ENCODE peak calls at places on chromosomes 2 and 18, in ten cellular contexts. K is fibroblast of lung; C is kidney; R is stomach; L is cardiac fibroblast; P is progenitor cell of endocrine pancreas; D is CD8-positive, alpha-beta T cell; Q is HFFc6; B is kidney epithelial cell; O is AG09309. H is an unnamed sample.

GRCh38 chr18:13429884-13430510 is 211.4 kb downstream of the LDLRAD4 start:
- DNase-seq in C (no peak), K (no peak), O (no peak), B (no peak), P (no peak), D (no peak), Q (no peak), R (no peak), L (no peak), H (no peak)

GRCh38 chr18:54100920-54101319 is 123.5 kb downstream of the MBD2 start:
- DNase-seq in B (no peak), O (no peak), R (no peak), P (no peak), D (no peak), K (peak), C (no peak), Q (no peak), L (peak), H (no peak)

GRCh38 chr2:15092166-15092565 is 459.6 kb downstream of the LRATD1 start:
- DNase-seq in Q (no peak), P (no peak), O (no peak), L (no peak), C (no peak), D (no peak), K (peak), B (no peak), R (no peak), H (no peak)

GRCh38 chr2:134324942-134325341 is 71.1 kb downstream of the MGAT5 start:
- DNase-seq in D (no peak), C (no peak), R (no peak), P (no peak), L (no peak), K (no peak), O (no peak), B (no peak), Q (no peak), H (no peak)

GRCh38 chr18:10316778-10317177 is 137.7 kb upstream of the APCDD1 start:
- DNase-seq in K (no peak), R (no peak), D (no peak), O (no peak), B (no peak), L (no peak), C (no peak), P (no peak), Q (no peak), H (no peak)

GRCh38 chr2:85806358-85807118 is 52.7 kb downstream of the ATOH8 start:
- DNase-seq in Q (no peak), O (no peak), L (no peak), R (no peak), C (peak), D (no peak), P (no peak), B (peak), K (no peak), H (no peak)

GRCh38 chr2:207156045-207156444 is 9.7 kb downstream of the KLF7 start:
- DNase-seq in P (no peak), Q (no peak), K (no peak), R (no peak), B (no peak), L (no peak), O (no peak), C (no peak), D (no peak), H (no peak)

GRCh38 chr2:230877737-230878598 is 13.2 kb downstream of the ITM2C start:
- DNase-seq in P (no peak), D (peak), B (no peak), C (peak), Q (no peak), K (no peak), O (no peak), R (no peak), L (no peak), H (no peak)

GRCh38 chr2:238100821-238101771 is 956 bp downstream of the ESPNL start:
- DNase-seq in P (no peak), D (no peak), B (no peak), C (peak), K (no peak), O (no peak), L (no peak), Q (no peak), R (peak), H (no peak)

GRCh38 chr2:208077286-208077685 is 47.0 kb downstream of the CRYGD start:
- DNase-seq in P (no peak), O (peak), L (peak), K (peak), Q (peak), C (no peak), R (no peak), B (no peak), D (no peak), H (no peak)

GRCh38 chr2:103815732-103816131 is 1038.2 kb upstream of the POU3F3 start:
- DNase-seq in Q (no peak), O (no peak), P (no peak), K (no peak), C (no peak), B (no peak), L (no peak), R (no peak), D (no peak), H (no peak)

GRCh38 chr2:157627594-157628281 is 926 bp downstream of the ACVR1C start:
- DNase-seq in C (no peak), L (peak), K (peak), P (no peak), D (peak), R (peak), O (no peak), B (no peak), Q (no peak), H (no peak)

GRCh38 chr2:229196448-229196847 is 74.6 kb downstream of the PID1 start:
- DNase-seq in P (no peak), Q (no peak), L (peak), D (no peak), C (no peak), R (no peak), B (no peak), K (peak), O (no peak), H (no peak)

GRCh38 chr2:191041418-191042161 is 27.6 kb upstream of the STAT1 start:
- DNase-seq in B (no peak), D (no peak), K (peak), O (no peak), R (no peak), L (peak), C (no peak), Q (no peak), P (no peak), H (no peak)

GRCh38 chr2:46431481-46432235 is 47.7 kb upstream of the TMEM247 start:
- DNase-seq in K (peak), O (peak), B (no peak), D (no peak), R (no peak), C (no peak), Q (no peak), P (no peak), L (peak), H (no peak)

GRCh38 chr2:231597014-231597611 is 4.4 kb downstream of the TEX44 start:
- DNase-seq in B (no peak), C (peak), D (no peak), R (no peak), P (no peak), L (peak), O (no peak), Q (no peak), K (peak), H (no peak)

GRCh38 chr2:150212722-150213171 is 274.7 kb downstream of the RND3 start:
- DNase-seq in P (no peak), Q (peak), D (no peak), R (no peak), L (no peak), B (no peak), K (peak), O (peak), C (no peak), H (no peak)

GRCh38 chr2:137952586-137953129 is 11.6 kb upstream of the HNMT start:
- DNase-seq in P (no peak), D (no peak), K (no peak), B (no peak), C (no peak), Q (no peak), O (no peak), L (no peak), R (no peak), H (no peak)

GRCh38 chr2:10777111-10777841 is 35.3 kb downstream of the PDIA6 start:
- DNase-seq in P (no peak), Q (no peak), K (no peak), B (no peak), D (no peak), R (peak), O (no peak), C (no peak), L (no peak), H (no peak)

GRCh38 chr2:8168007-8168717 is 513.7 kb upstream of the ID2 start:
- DNase-seq in C (no peak), B (no peak), P (no peak), R (no peak), Q (no peak), D (no peak), L (no peak), K (no peak), O (no peak), H (no peak)

GRCh38 chr2:216956820-216957493 is 97.1 kb upstream of the TNP1 start:
- DNase-seq in P (no peak), D (no peak), B (peak), R (no peak), L (no peak), C (no peak), Q (no peak), K (peak), O (no peak), H (no peak)

GRCh38 chr2:96201338-96201737 is 7.3 kb downstream of the STARD7 start:
- DNase-seq in C (no peak), B (no peak), K (no peak), P (no peak), Q (no peak), D (no peak), L (no peak), O (no peak), R (no peak), H (no peak)

GRCh38 chr18:29012874-29013273 is 835.9 kb upstream of the CDH2 start:
- DNase-seq in K (no peak), D (no peak), B (no peak), C (no peak), R (no peak), P (no peak), O (no peak), L (no peak), Q (no peak), H (no peak)

GRCh38 chr2:100776445-100776844 is 43.5 kb upstream of the NPAS2 start:
- DNase-seq in P (no peak), B (no peak), R (no peak), D (no peak), L (no peak), O (no peak), C (no peak), Q (no peak), K (no peak), H (no peak)

GRCh38 chr2:74548919-74549684 is 4.6 kb downstream of the LOXL3 start:
- DNase-seq in K (peak), D (no peak), R (peak), B (no peak), O (no peak), C (peak), Q (no peak), P (peak), L (peak), H (peak)

GRCh38 chr2:241925821-241926441 is 56.4 kb downstream of the RTP5 start:
- DNase-seq in C (no peak), Q (no peak), P (no peak), K (no peak), D (no peak), L (no peak), R (peak), B (no peak), O (no peak), H (no peak)

GRCh38 chr18:46322411-46322891 is 218.3 kb downstream of the HAUS1 start:
- DNase-seq in L (no peak), B (no peak), C (peak), O (no peak), R (no peak), D (no peak), P (no peak), K (peak), Q (no peak), H (no peak)

GRCh38 chr2:235644191-235644590 is 150.3 kb downstream of the AGAP1 start:
- DNase-seq in D (no peak), K (no peak), O (no peak), P (no peak), R (no peak), C (no peak), L (no peak), B (no peak), Q (no peak), H (no peak)

GRCh38 chr2:198438326-198438725 is 633.9 kb downstream of the PLCL1 start:
- DNase-seq in P (no peak), B (no peak), L (no peak), D (no peak), K (peak), O (no peak), R (no peak), Q (no peak), C (no peak), H (no peak)

GRCh38 chr18:79900610-79901570 is 50.6 kb downstream of the SLC66A2 start:
- DNase-seq in D (no peak), P (no peak), K (no peak), Q (no peak), B (no peak), O (no peak), C (peak), R (no peak), L (no peak), H (no peak)

GRCh38 chr2:151973901-151974199 is 125.0 kb downstream of the CACNB4 start:
- DNase-seq in R (no peak), C (no peak), P (no peak), O (no peak), B (no peak), L (peak), K (peak), D (no peak), Q (no peak), H (peak)

GRCh38 chr2:40410695-40411094 is 41.2 kb downstream of the SLC8A1 start:
- DNase-seq in P (no peak), O (no peak), L (no peak), Q (no peak), B (no peak), R (no peak), K (no peak), C (no peak), D (no peak), H (no peak)

GRCh38 chr2:16281451-16282330 is 341.3 kb downstream of the MYCN start:
- DNase-seq in D (no peak), C (no peak), K (no peak), Q (no peak), R (peak), L (peak), O (no peak), B (no peak), P (no peak), H (peak)

GRCh38 chr2:235132641-235133040 is 180.8 kb downstream of the SH3BP4 start:
- DNase-seq in O (no peak), P (no peak), C (no peak), B (no peak), R (no peak), D (no peak), K (no peak), L (no peak), Q (no peak), H (no peak)

GRCh38 chr2:95674186-95674585 is 82.4 kb downstream of the TRIM43 start:
- DNase-seq in P (no peak), R (no peak), B (no peak), O (no peak), Q (no peak), L (no peak), C (no peak), K (no peak), D (no peak), H (no peak)

GRCh38 chr2:71610671-71611070 is 157.3 kb downstream of the DYSF start:
- DNase-seq in Q (no peak), B (no peak), P (peak), C (peak), O (no peak), L (no peak), D (no peak), K (no peak), R (peak), H (no peak)

GRCh38 chr2:233451950-233452349 is 97.7 kb downstream of the DGKD start:
- DNase-seq in O (no peak), B (no peak), C (peak), P (no peak), D (no peak), R (no peak), K (no peak), L (no peak), Q (no peak), H (no peak)

GRCh38 chr2:43199492-43200481 is 26.6 kb downstream of the ZFP36L2 start:
- DNase-seq in Q (no peak), D (no peak), O (no peak), B (no peak), K (peak), C (peak), P (no peak), L (no peak), R (peak), H (no peak)

GRCh38 chr2:3198119-3198518 is 179.5 kb downstream of the EIPR1 start:
- DNase-seq in P (no peak), Q (no peak), L (no peak), O (no peak), K (peak), C (no peak), R (no peak), B (no peak), D (no peak), H (no peak)

GRCh38 chr2:10257036-10257435 is 45.7 kb upstream of the HPCAL1 start:
- DNase-seq in K (no peak), L (no peak), D (no peak), O (no peak), B (no peak), C (peak), R (no peak), P (no peak), Q (no peak), H (peak)

DNA sequence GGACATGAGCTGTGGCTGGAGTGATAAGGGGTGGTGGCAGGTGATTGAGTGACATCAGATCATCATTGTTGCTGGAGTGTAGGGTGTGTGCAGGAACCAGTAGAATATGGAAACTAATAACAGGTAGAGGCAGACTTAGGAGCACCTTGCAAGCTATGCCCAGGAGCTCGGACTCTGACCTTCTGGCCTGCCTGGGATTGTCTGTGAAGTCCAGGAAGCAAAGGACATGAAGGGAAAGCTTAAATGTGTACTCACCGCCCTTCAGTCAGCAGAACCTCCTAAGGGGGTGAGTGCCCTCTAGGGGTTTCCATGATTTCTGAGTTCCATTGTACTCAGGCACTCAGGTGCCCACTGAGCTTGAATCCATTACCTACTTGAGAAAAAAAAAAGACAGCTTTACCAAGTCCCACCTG is 104.2 kb downstream of the CRIM1 start:
- DNase-seq in P (peak), L (peak), B (no peak), K (peak), O (no peak), D (no peak), Q (no peak), R (peak), C (no peak), H (no peak)
- TF ChIP-seq CTCF in P (peak), L (peak), B (peak), K (peak), O (peak), D (no peak), Q (peak), R (no peak), C (peak), H (no peak)

GRCh38 chr2:69013123-69013836 is at the start of gene ANTXR1:
- DNase-seq in C (peak), B (no peak), P (peak), R (peak), L (peak), O (no peak), D (peak), K (peak), Q (peak), H (peak)
- TF ChIP-seq CTCF in C (no peak), B (no peak), P (peak), R (no peak), L (no peak), O (no peak), D (no peak), K (no peak), Q (peak), H (peak)

GRCh38 chr2:221958224-221958623 is 340.6 kb downstream of the PAX3 start:
- DNase-seq in Q (no peak), O (no peak), L (peak), C (no peak), D (no peak), B (no peak), K (peak), R (no peak), P (no peak), H (no peak)
- TF ChIP-seq CTCF in Q (no peak), O (no peak), L (no peak), C (no peak), D (no peak), B (no peak), K (no peak), R (no peak), P (no peak), H (no peak)

GRCh38 chr2:108235577-108235976 is 4.2 kb upstream of the SULT1C3 start:
- DNase-seq in P (no peak), D (no peak), R (no peak), K (no peak), C (no peak), O (no peak), L (no peak), Q (no peak), B (no peak), H (no peak)

GRCh38 chr2:108236676-108237335 is 3.0 kb upstream of the SULT1C3 start:
- DNase-seq in O (no peak), D (no peak), L (no peak), R (no peak), B (no peak), P (no peak), C (no peak), K (no peak), Q (no peak), H (no peak)

GRCh38 chr2:108240966-108241365 is 1.2 kb downstream of the SULT1C3 start:
- DNase-seq in B (no peak), O (no peak), K (no peak), P (no peak), Q (no peak), L (no peak), R (no peak), C (no peak), D (no peak), H (no peak)

GRCh38 chr2:108243566-108243965 is 3.8 kb downstream of the SULT1C3 start:
- DNase-seq in L (peak), C (no peak), Q (peak), D (no peak), P (no peak), B (no peak), K (no peak), O (peak), R (no peak), H (no peak)

GRCh38 chr2:108239786-108240185 is at the start of gene SULT1C3:
- DNase-seq in C (no peak), R (no peak), D (no peak), O (no peak), K (no peak), P (no peak), L (no peak), B (no peak), Q (no peak), H (no peak)
- TF ChIP-seq CTCF in C (no peak), R (no peak), D (no peak), O (no peak), K (no peak), P (no peak), L (no peak), B (no peak), Q (no peak), H (no peak)

H was measured in glutamatergic neuron.